ENCODE peak calls at places on chromosomes 4 and X, in five cellular contexts. One of them, this sample, is unnamed.

GRCh38 chr4:155509619-155510018 is 132.9 kb upstream of the MAP9 start:
- DNase-seq in AG04449: no peak
- DNase-seq in T-helper 1 cell: no peak
- DNase-seq in endodermal cell: no peak
- DNase-seq in lung: no peak
- DNase-seq in this sample: no peak

GRCh38 chr4:52883183-52883621 is 21.1 kb downstream of the RASL11B start:
- DNase-seq in T-helper 1 cell: no peak
- DNase-seq in lung: no peak
- DNase-seq in endodermal cell: peak
- DNase-seq in AG04449: no peak
- DNase-seq in this sample: no peak

GRCh38 chr4:87101543-87102199 is 118.7 kb downstream of the KLHL8 start:
- DNase-seq in endodermal cell: no peak
- DNase-seq in AG04449: no peak
- DNase-seq in T-helper 1 cell: no peak
- DNase-seq in lung: no peak
- DNase-seq in this sample: no peak

GRCh38 chr4:186015212-186015817 is 53.6 kb upstream of the TLR3 start:
- DNase-seq in lung: no peak
- DNase-seq in endodermal cell: no peak
- DNase-seq in AG04449: no peak
- DNase-seq in T-helper 1 cell: no peak
- DNase-seq in this sample: no peak

GRCh38 chr4:119106036-119107000 is 29.3 kb upstream of the MYOZ2 start:
- DNase-seq in lung: no peak
- DNase-seq in endodermal cell: no peak
- DNase-seq in T-helper 1 cell: no peak
- DNase-seq in AG04449: no peak
- DNase-seq in this sample: no peak

GRCh38 chr4:103024996-103025395 is 5.5 kb upstream of the SLC9B1 start:
- DNase-seq in T-helper 1 cell: no peak
- DNase-seq in endodermal cell: no peak
- DNase-seq in AG04449: no peak
- DNase-seq in lung: no peak
- DNase-seq in this sample: no peak

GRCh38 chr4:14399919-14400706 is 602.2 kb upstream of the CPEB2 start:
- DNase-seq in T-helper 1 cell: no peak
- DNase-seq in endodermal cell: no peak
- DNase-seq in AG04449: no peak
- DNase-seq in lung: no peak
- DNase-seq in this sample: no peak

GRCh38 chr4:150561338-150561737 is 20.6 kb upstream of the MAB21L2 start:
- DNase-seq in lung: no peak
- DNase-seq in endodermal cell: no peak
- DNase-seq in AG04449: no peak
- DNase-seq in T-helper 1 cell: no peak
- DNase-seq in this sample: no peak

GRCh38 chrX:10620121-10620699 is at the start of gene MID1:
- DNase-seq in T-helper 1 cell: no peak
- DNase-seq in AG04449: no peak
- DNase-seq in lung: peak
- DNase-seq in endodermal cell: peak
- DNase-seq in this sample: peak

GRCh38 chrX:24969812-24970211 is 46.0 kb downstream of the ARX start:
- DNase-seq in AG04449: no peak
- DNase-seq in lung: no peak
- DNase-seq in endodermal cell: no peak
- DNase-seq in T-helper 1 cell: no peak
- DNase-seq in this sample: no peak

GRCh38 chr4:87339440-87339839 is 16.8 kb upstream of the HSD17B13 start:
- DNase-seq in lung: no peak
- DNase-seq in endodermal cell: no peak
- DNase-seq in T-helper 1 cell: no peak
- DNase-seq in AG04449: no peak
- DNase-seq in this sample: no peak

GRCh38 chr4:37715889-37716402 is 29.8 kb upstream of the RELL1 start:
- DNase-seq in AG04449: no peak
- DNase-seq in lung: no peak
- DNase-seq in endodermal cell: no peak
- DNase-seq in T-helper 1 cell: no peak
- DNase-seq in this sample: no peak

GRCh38 chrX:12425496-12425895 is 287.2 kb downstream of the FRMPD4 start:
- DNase-seq in T-helper 1 cell: no peak
- DNase-seq in endodermal cell: no peak
- DNase-seq in AG04449: no peak
- DNase-seq in lung: no peak
- DNase-seq in this sample: no peak

GRCh38 chrX:152418025-152418424 is 33.1 kb downstream of the GABRA3 start:
- DNase-seq in AG04449: no peak
- DNase-seq in lung: no peak
- DNase-seq in endodermal cell: no peak
- DNase-seq in T-helper 1 cell: no peak
- DNase-seq in this sample: no peak

GRCh38 chr4:60721680-60722079 is 478.4 kb upstream of the ADGRL3 start:
- DNase-seq in endodermal cell: no peak
- DNase-seq in lung: no peak
- DNase-seq in AG04449: no peak
- DNase-seq in T-helper 1 cell: no peak
- DNase-seq in this sample: no peak

GRCh38 chr4:83581411-83582288 is 45.7 kb downstream of the GPAT3 start:
- DNase-seq in lung: no peak
- DNase-seq in endodermal cell: no peak
- DNase-seq in T-helper 1 cell: no peak
- DNase-seq in AG04449: no peak
- DNase-seq in this sample: no peak

GRCh38 chrX:133921764-133922389 is 63.5 kb downstream of the GPC3 start:
- DNase-seq in AG04449: no peak
- DNase-seq in endodermal cell: peak
- DNase-seq in T-helper 1 cell: no peak
- DNase-seq in lung: peak
- DNase-seq in this sample: peak